ENCODE peak calls at places on chromosomes 6 and 20, in four cellular contexts. X, L, Z and F are unnamed samples.

GRCh38 chr6:35731414-35731735 is 5.5 kb upstream of the ARMC12 start:
- DNase-seq in L (peak), X (peak), Z (peak), F (peak)

GRCh38 chr20:61980647-61981583 is 84.8 kb downstream of the TAF4 start:
- DNase-seq in L (peak), Z (no peak), X (no peak), F (no peak)

GRCh38 chr6:131063764-131064272 is 773 bp upstream of the EPB41L2 start:
- DNase-seq in Z (no peak), L (no peak), X (no peak), F (no peak)

GRCh38 chr6:108716801-108717791 is 131.1 kb upstream of the ARMC2 start:
- DNase-seq in L (no peak), Z (no peak), X (no peak), F (no peak)

GRCh38 chr6:163667372-163668060 is 253.0 kb downstream of the QKI start:
- DNase-seq in Z (peak), X (no peak), L (peak), F (peak)

GRCh38 chr6:153210083-153210482 is 79.0 kb upstream of the RGS17 start:
- DNase-seq in X (no peak), L (no peak), Z (no peak), F (peak)

GRCh38 chr20:478949-479429 is 16.7 kb upstream of the TBC1D20 start:
- DNase-seq in L (peak), X (peak), Z (no peak), F (peak)

GRCh38 chr20:59772373-59772705 is 161.1 kb downstream of the SYCP2 start:
- DNase-seq in L (no peak), Z (no peak), X (no peak), F (no peak)

GRCh38 chr6:149212892-149213786 is 104.4 kb upstream of the TAB2 start:
- DNase-seq in X (no peak), L (no peak), Z (no peak), F (no peak)

GRCh38 chr6:112202639-112203341 is 51.6 kb downstream of the LAMA4 start:
- DNase-seq in Z (peak), L (no peak), X (peak), F (no peak)

GRCh38 chr6:84867521-84867920 is 103.1 kb upstream of the TBX18 start:
- DNase-seq in X (no peak), Z (no peak), L (no peak), F (no peak)

GRCh38 chr6:71406871-71407860 is 118.6 kb downstream of the OGFRL1 start:
- DNase-seq in X (peak), L (no peak), Z (no peak), F (no peak)

GRCh38 chr6:4157506-4157905 is 22.1 kb upstream of the ECI2 start:
- DNase-seq in Z (no peak), X (no peak), L (no peak), F (no peak)

GRCh38 chr6:125111219-125111983 is 42.2 kb upstream of the TPD52L1 start:
- DNase-seq in Z (no peak), X (no peak), L (no peak), F (no peak)

GRCh38 chr6:34352305-34352937 is 40.0 kb downstream of the NUDT3 start:
- DNase-seq in L (no peak), X (no peak), Z (no peak), F (peak)

GRCh38 chr6:52497652-52498408 is 77.7 kb downstream of the EFHC1 start:
- DNase-seq in X (no peak), L (no peak), Z (peak), F (peak)

GRCh38 chr6:128519931-128520435 is 416 bp downstream of the PTPRK start:
- DNase-seq in L (no peak), Z (no peak), X (no peak), F (no peak)

GRCh38 chr6:40346241-40346640 is 240.9 kb downstream of the LRFN2 start:
- DNase-seq in X (no peak), L (no peak), Z (no peak), F (no peak)

GRCh38 chr6:164436976-164437375 is 872.4 kb downstream of the C6orf118 start:
- DNase-seq in L (peak), Z (no peak), X (no peak), F (no peak)

GRCh38 chr20:12975833-12976608 is 32.8 kb upstream of the SPTLC3 start:
- DNase-seq in L (no peak), Z (no peak), X (no peak), F (no peak)

GRCh38 chr20:34215711-34216381 is 25.4 kb upstream of the ASIP start:
- DNase-seq in L (peak), X (peak), Z (no peak), F (peak)

GRCh38 chr6:16683524-16684194 is 77.6 kb downstream of the ATXN1 start:
- DNase-seq in L (no peak), Z (no peak), X (peak), F (peak)

GRCh38 chr6:150299873-150300485 is 68.8 kb upstream of the IYD start:
- DNase-seq in Z (no peak), L (no peak), X (no peak), F (no peak)

GRCh38 chr6:150298676-150299075 is 70.1 kb upstream of the IYD start:
- DNase-seq in Z (no peak), L (no peak), X (no peak), F (no peak)

GRCh38 chr6:150296890-150297289 is 71.9 kb upstream of the IYD start:
- DNase-seq in L (no peak), Z (no peak), X (no peak), F (no peak)

GRCh38 chr6:150298029-150298380 is 70.8 kb upstream of the IYD start:
- DNase-seq in X (no peak), Z (no peak), L (no peak), F (no peak)

DNA sequence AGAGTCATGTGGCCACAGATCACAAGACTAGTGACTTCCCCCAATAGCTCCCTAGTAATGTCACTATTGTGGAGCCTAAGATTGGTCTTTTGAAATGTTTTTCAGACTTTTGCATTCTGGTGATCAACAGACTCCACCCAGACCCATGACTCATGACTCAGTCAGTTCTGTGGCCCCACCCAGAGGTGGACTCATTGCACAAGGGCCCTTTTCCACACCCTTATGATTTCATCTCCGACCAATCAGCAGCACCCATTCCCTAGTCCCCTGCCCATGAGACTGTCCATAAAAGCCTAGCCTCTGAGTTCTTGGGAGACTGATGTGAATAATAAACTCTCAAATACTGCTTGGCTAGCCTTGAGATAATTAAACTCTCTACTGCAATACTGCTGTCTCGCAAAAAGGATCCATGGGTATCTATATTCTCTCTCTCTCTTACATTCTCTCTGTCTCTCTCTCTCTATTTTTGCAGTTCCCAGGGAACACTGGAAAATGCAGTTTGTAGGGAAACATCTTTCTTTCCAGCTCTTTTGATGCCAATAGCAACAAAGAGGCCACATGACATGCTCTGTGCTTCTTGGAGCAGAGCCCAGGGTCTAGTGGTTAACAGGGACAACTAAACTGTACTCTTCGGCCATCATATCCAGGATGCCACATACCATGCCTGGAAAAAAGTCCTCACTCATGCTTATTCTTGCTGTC is 71.3 kb upstream of the IYD start:
- DNase-seq in L (peak), Z (no peak), X (no peak), F (no peak)
- TF ChIP-seq FOS in L (peak), Z (no peak), X (no peak), F (no peak)

GRCh38 chr20:36402708-36403107 is 96.6 kb downstream of the DLGAP4 start:
- DNase-seq in L (no peak), Z (no peak), X (no peak), F (no peak)

GRCh38 chr20:36404435-36404978 is 98.4 kb downstream of the DLGAP4 start:
- DNase-seq in Z (no peak), X (no peak), L (no peak), F (no peak)

GRCh38 chr20:36407196-36407733 is 101.1 kb downstream of the DLGAP4 start:
- DNase-seq in Z (no peak), L (no peak), X (no peak), F (peak)

GRCh38 chr20:36408219-36408618 is 102.1 kb downstream of the DLGAP4 start:
- DNase-seq in X (peak), Z (no peak), L (peak), F (peak)

GRCh38 chr20:36405255-36405654 is 99.1 kb downstream of the DLGAP4 start:
- DNase-seq in Z (no peak), X (no peak), L (no peak), F (peak)
- TF ChIP-seq FOS in Z (no peak), X (no peak), L (no peak), F (no peak)

DNA sequence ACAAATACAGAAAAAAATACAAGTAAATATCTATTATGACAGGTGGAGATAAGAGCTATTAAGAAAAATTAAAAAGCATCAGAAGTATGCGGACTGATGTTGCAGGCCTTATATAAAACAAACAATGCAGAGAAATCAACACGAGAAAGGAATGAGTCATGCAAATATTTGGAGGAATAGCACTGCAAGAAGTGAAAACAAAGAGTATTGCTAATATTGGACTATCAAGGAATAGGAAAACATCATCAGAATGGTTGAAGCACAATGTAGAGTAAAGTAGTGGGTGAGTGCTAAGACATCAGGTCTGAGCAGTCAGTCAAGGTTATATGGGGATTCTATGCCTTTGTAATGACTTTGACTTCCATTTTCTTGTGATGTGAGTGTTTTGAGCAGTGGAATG is 657.5 kb upstream of the GJE1 start:
- DNase-seq in Z (no peak), L (no peak), X (peak), F (peak)
- TF ChIP-seq FOS in Z (no peak), L (no peak), X (peak), F (peak)

GRCh38 chr6:3139090-3139903 is 18.0 kb downstream of the TUBB2A start:
- DNase-seq in L (peak), X (no peak), Z (no peak), F (peak)
- TF ChIP-seq FOS in L (no peak), X (no peak), Z (no peak), F (peak)